ENCODE peak calls at places on chromosomes 5 and 9, in four cellular contexts. G, F, L and H are unnamed samples.

GRCh38 chr5:171363846-171364245 is 23.8 kb upstream of the NPM1 start:
- DNase-seq in G (no peak), F (no peak), L (no peak), H (no peak)

GRCh38 chr9:120650352-120650751 is 63.9 kb downstream of the MEGF9 start:
- DNase-seq in G (no peak), F (no peak), L (no peak), H (no peak)

GRCh38 chr9:124267271-124267807 is 9.6 kb downstream of the NEK6 start:
- DNase-seq in G (no peak), F (no peak), L (peak; percentile 51), H (peak; percentile 55)

GRCh38 chr9:34256104-34256503 is 73.0 kb downstream of the KIF24 start:
- DNase-seq in G (no peak), F (peak; percentile 18), L (no peak), H (no peak)

GRCh38 chr5:150486402-150487198 is 21.3 kb upstream of the NDST1 start:
- DNase-seq in G (peak; percentile 59), F (peak; percentile 68), L (no peak), H (peak; percentile 46)

GRCh38 chr9:87792831-87793288 is 66.9 kb downstream of the CTSL start:
- DNase-seq in G (no peak), F (peak; percentile 73), L (peak; percentile 87), H (peak; percentile 11)

GRCh38 chr5:28580616-28581015 is 1542.2 kb upstream of the CDH9 start:
- DNase-seq in G (no peak), F (no peak), L (no peak), H (no peak)

GRCh38 chr9:131330814-131331600 is 41.5 kb downstream of the PLPP7 start:
- DNase-seq in G (no peak), F (no peak), L (no peak), H (no peak)

GRCh38 chr9:106718996-106719395 is 144.0 kb upstream of the ZNF462 start:
- DNase-seq in G (no peak), F (peak; percentile 10), L (no peak), H (no peak)

GRCh38 chr9:137879566-137880150 is 2.1 kb downstream of the CACNA1B start:
- DNase-seq in G (no peak), F (no peak), L (no peak), H (no peak)

GRCh38 chr5:45252991-45253390 is 443.2 kb downstream of the HCN1 start:
- DNase-seq in G (no peak), F (no peak), L (no peak), H (no peak)

GRCh38 chr5:143217065-143217803 is 186.3 kb downstream of the NR3C1 start:
- DNase-seq in G (no peak), F (no peak), L (no peak), H (no peak)

GRCh38 chr5:95735436-95735835 is 4.3 kb downstream of the RHOBTB3 start:
- DNase-seq in G (no peak), F (no peak), L (no peak), H (no peak)

GRCh38 chr9:132622144-132622543 is 39.7 kb downstream of the BARHL1 start:
- DNase-seq in G (no peak), F (no peak), L (no peak), H (no peak)

GRCh38 chr9:69180670-69181069 is 6.6 kb downstream of the TJP2 start:
- DNase-seq in G (no peak), F (peak; percentile 79), L (peak; percentile 67), H (no peak)

GRCh38 chr5:119435436-119436132 is 16.7 kb upstream of the HSD17B4 start:
- DNase-seq in G (peak; percentile 60), F (peak; percentile 61), L (no peak), H (peak; percentile 65)

GRCh38 chr9:71774917-71775316 is 6.6 kb upstream of the CEMIP2 start:
- DNase-seq in G (no peak), F (no peak), L (no peak), H (no peak)

GRCh38 chr5:173420108-173420507 is 91.9 kb upstream of the STC2 start:
- DNase-seq in G (no peak), F (no peak), L (no peak), H (no peak)

GRCh38 chr5:14895301-14895700 is 23.7 kb upstream of the ANKH start:
- DNase-seq in G (no peak), F (no peak), L (no peak), H (no peak)

GRCh38 chr5:176364765-176365662 is at the start of gene ARL10:
- DNase-seq in G (peak; percentile 41), F (peak; percentile 12), L (no peak), H (peak; percentile 68)

GRCh38 chr9:113999256-114000062 is 78.6 kb downstream of the AMBP start:
- DNase-seq in G (no peak), F (no peak), L (peak; percentile 16), H (no peak)

GRCh38 chr9:114057161-114057560 is 20.9 kb downstream of the AMBP start:
- DNase-seq in G (no peak), F (no peak), L (no peak), H (no peak)

GRCh38 chr9:136982232-136983051 is at the start of gene LCNL1:
- DNase-seq in G (no peak), F (no peak), L (no peak), H (no peak)

GRCh38 chr9:113808391-113809191 is 67.5 kb upstream of the ZNF618 start:
- DNase-seq in G (no peak), F (peak; percentile 29), L (peak; percentile 53), H (no peak)